ENCODE peak calls at places on chromosomes 1 and 21, in five cellular contexts. J is left ventricle myocardium inferior, I is MM.1S, B is mammary epithelial cell, W is tibial nerve. L is an unnamed sample.

GRCh38 chr1:157969693-157970485 is 23.6 kb upstream of the KIRREL1 start:
- DNase-seq in J (no peak), I (peak; percentile 55), B (peak; percentile 90), W (peak; percentile 79), L (no peak)

GRCh38 chr1:204033321-204033720 is 39.6 kb upstream of the SOX13 start:
- DNase-seq in J (no peak), I (no peak), B (no peak), W (no peak), L (no peak)

GRCh38 chr1:77218477-77219165 is 609 bp downstream of the PIGK start:
- DNase-seq in J (no peak), I (peak; percentile 11), B (peak; percentile 8), W (no peak), L (no peak)

GRCh38 chr1:147669475-147670318 is 627 bp downstream of the ACP6 start:
- DNase-seq in J (peak; percentile 26), I (peak; percentile 96), B (peak; percentile 64), W (peak; percentile 6), L (peak; percentile 73)

GRCh38 chr1:18532390-18533170 is 51.9 kb downstream of the KLHDC7A start:
- DNase-seq in J (no peak), I (no peak), B (no peak), W (no peak), L (no peak)

GRCh38 chr1:167922023-167922422 is 8.1 kb upstream of the ADCY10 start:
- DNase-seq in J (no peak), I (peak; percentile 31), B (peak; percentile 20), W (no peak), L (no peak)

GRCh38 chr21:38505654-38506523 is 7.6 kb upstream of the ERG start:
- DNase-seq in J (no peak), I (peak; percentile 69), B (peak; percentile 76), W (peak; percentile 48), L (no peak)

GRCh38 chr1:155017946-155018316 is 15.3 kb downstream of the ZBTB7B start:
- DNase-seq in J (no peak), I (no peak), B (no peak), W (no peak), L (no peak)

GRCh38 chr1:207388721-207389120 is 65.4 kb upstream of the CR2 start:
- DNase-seq in J (no peak), I (no peak), B (no peak), W (no peak), L (no peak)

GRCh38 chr1:157955860-157956259 is 37.6 kb upstream of the KIRREL1 start:
- DNase-seq in J (no peak), I (no peak), B (no peak), W (no peak), L (no peak)

GRCh38 chr1:215076312-215076711 is 6.2 kb upstream of the KCNK2 start:
- DNase-seq in J (no peak), I (peak; percentile 37), B (peak; percentile 50), W (no peak), L (no peak)

GRCh38 chr1:226568077-226568831 is 19.7 kb downstream of the STUM start:
- DNase-seq in J (no peak), I (no peak), B (no peak), W (no peak), L (no peak)

GRCh38 chr1:46466477-46467182 is 23.0 kb upstream of the DMBX1 start:
- DNase-seq in J (peak; percentile 40), I (no peak), B (no peak), W (no peak), L (no peak)

GRCh38 chr1:43005460-43006351 is 47.0 kb upstream of the SLC2A1 start:
- DNase-seq in J (no peak), I (no peak), B (no peak), W (no peak), L (no peak)

GRCh38 chr1:64923294-64923718 is 43.0 kb downstream of the JAK1 start:
- DNase-seq in J (no peak), I (no peak), B (no peak), W (no peak), L (no peak)

GRCh38 chr21:45073301-45074047 is 906 bp upstream of the ADARB1 start:
- DNase-seq in J (no peak), I (no peak), B (no peak), W (no peak), L (peak; percentile 63)

GRCh38 chr1:246875041-246876026 is 56.4 kb downstream of the AHCTF1 start:
- DNase-seq in J (no peak), I (no peak), B (peak; percentile 55), W (no peak), L (no peak)

GRCh38 chr1:180231506-180232420 is 1.7 kb downstream of the LHX4 start:
- DNase-seq in J (no peak), I (peak; percentile 62), B (peak; percentile 65), W (no peak), L (no peak)

GRCh38 chr1:88462481-88463261 is 221.4 kb upstream of the PKN2 start:
- DNase-seq in J (peak; percentile 38), I (peak; percentile 30), B (peak; percentile 7), W (no peak), L (peak; percentile 18)

GRCh38 chr1:229268505-229268904 is 2.4 kb upstream of the RAB4A start:
- DNase-seq in J (no peak), I (no peak), B (peak; percentile 92), W (no peak), L (no peak)

GRCh38 chr1:164602142-164602429 is 43.1 kb downstream of the PBX1 start:
- DNase-seq in J (no peak), I (peak; percentile 86), B (peak; percentile 85), W (no peak), L (no peak)

GRCh38 chr1:203888807-203889251 is 27.4 kb downstream of the SNRPE start:
- DNase-seq in J (no peak), I (no peak), B (peak; percentile 58), W (no peak), L (no peak)

GRCh38 chr1:84141177-84142003 is 2.7 kb upstream of the PRKACB start:
- DNase-seq in J (no peak), I (peak; percentile 9), B (no peak), W (no peak), L (no peak)

GRCh38 chr1:223137402-223138100 is 5.5 kb downstream of the TLR5 start:
- DNase-seq in J (no peak), I (no peak), B (peak; percentile 70), W (peak; percentile 86), L (no peak)

GRCh38 chr1:53329183-53329544 is 1.3 kb upstream of the LRP8 start:
- DNase-seq in J (no peak), I (no peak), B (no peak), W (no peak), L (no peak)

GRCh38 chr1:243587823-243588560 is 262.1 kb downstream of the AKT3 start:
- DNase-seq in J (no peak), I (peak; percentile 12), B (no peak), W (no peak), L (no peak)

GRCh38 chr1:226548281-226549093 is at the start of gene STUM:
- DNase-seq in J (peak; percentile 35), I (peak; percentile 36), B (peak; percentile 16), W (no peak), L (peak; percentile 57)

GRCh38 chr1:16081636-16082035 is 8.2 kb upstream of the FAM131C start:
- DNase-seq in J (no peak), I (no peak), B (no peak), W (no peak), L (no peak)

GRCh38 chr1:56496861-56497772 is 82.2 kb downstream of the PLPP3 start:
- DNase-seq in J (no peak), I (no peak), B (no peak), W (no peak), L (no peak)

GRCh38 chr1:92817986-92818764 is 13.7 kb upstream of the RPL5 start:
- DNase-seq in J (no peak), I (peak; percentile 16), B (no peak), W (peak; percentile 20), L (no peak)

GRCh38 chr21:26553921-26554320 is 19.2 kb downstream of the CYYR1 start:
- DNase-seq in J (no peak), I (no peak), B (no peak), W (no peak), L (no peak)

GRCh38 chr1:116673935-116674630 is 6.5 kb upstream of the IGSF3 start:
- DNase-seq in J (no peak), I (no peak), B (no peak), W (no peak), L (no peak)
- H3K27ac ChIP-seq in J (no peak overlapping the region), I (no peak overlapping the region), B (no peak overlapping the region), W (no peak overlapping the region), L (no peak overlapping the region)

DNA sequence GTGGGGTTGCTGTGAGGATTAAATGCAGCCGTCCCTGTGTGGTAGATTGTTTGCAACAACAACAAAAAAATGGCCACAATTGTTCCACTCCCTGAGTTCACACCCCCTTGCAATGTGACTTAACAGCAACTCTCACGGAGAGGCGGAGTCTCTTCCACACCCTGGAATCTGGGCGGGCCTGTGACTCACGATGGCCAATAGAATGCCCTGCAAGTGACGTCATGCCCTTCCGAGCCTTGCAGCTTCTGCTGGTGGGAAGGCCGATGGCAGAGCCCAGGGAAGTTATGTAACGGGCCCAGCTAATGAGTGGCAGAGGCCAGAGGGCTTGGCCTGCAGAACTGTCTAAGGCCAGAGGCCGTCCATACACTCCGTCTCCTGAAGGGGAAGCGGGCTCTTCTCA is 87.9 kb downstream of the RIPK4 start:
- DNase-seq in J (peak; percentile 86), I (peak; percentile 62), B (peak; percentile 99), W (peak; percentile 87), L (peak; percentile 85)
- TF ChIP-seq CTCF in J (no peak), I (no peak), B (no peak), W (no peak), L (no peak)

DNA sequence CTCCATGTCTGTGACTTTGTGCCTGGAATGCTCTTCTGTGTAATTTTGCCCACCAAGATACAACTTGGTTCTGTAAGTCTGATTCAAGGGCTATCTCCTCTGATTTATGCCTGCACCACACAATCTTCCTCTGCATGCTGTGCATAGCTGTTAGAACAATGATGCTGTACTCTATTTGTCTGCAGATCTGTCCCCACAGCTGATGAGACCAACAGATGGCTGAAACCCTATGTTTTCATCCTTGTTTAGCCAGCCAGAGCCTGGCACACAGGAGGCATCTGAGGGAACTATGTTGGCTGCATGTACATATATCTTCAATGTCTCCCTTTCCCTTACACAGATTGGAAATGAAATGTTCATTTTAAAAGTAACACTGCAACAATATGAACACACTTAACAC is 57.9 kb upstream of the ABCA4 start:
- DNase-seq in J (no peak), I (no peak), B (no peak), W (no peak), L (no peak)
- H3K36me3 ChIP-seq in J (peaks cover 83% of the 10 kb centered on the region), I (no peaks in the 10 kb centered on the region), B (peaks cover 72% of the 10 kb centered on the region), W (peaks cover 75% of the 10 kb centered on the region), L (peaks cover 3% of the 10 kb centered on the region)

DNA sequence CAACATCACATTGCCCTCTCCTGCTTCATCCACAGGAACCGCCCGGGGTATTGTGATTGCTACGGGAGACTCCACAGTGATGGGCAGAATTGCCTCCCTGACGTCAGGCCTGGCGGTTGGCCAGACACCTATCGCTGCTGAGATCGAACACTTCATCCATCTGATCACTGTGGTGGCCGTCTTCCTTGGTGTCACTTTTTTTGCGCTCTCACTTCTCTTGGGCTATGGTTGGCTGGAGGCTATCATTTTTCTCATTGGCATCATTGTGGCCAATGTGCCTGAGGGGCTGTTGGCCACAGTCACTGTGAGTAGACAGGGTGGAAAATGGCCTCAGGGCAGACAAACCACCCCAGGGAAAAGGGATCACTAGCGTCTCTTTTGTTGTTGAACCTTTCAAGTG is 12.7 kb downstream of the ATP1A4 start:
- DNase-seq in J (no peak), I (no peak), B (no peak), W (no peak), L (no peak)
- H3K27ac ChIP-seq in J (no peak overlapping the region), I (no peak overlapping the region), B (no peak overlapping the region), W (no peak overlapping the region), L (no peak overlapping the region)

L was measured in psoas muscle.